ENCODE peak calls at places on chromosomes 16 and 17, in seven cellular contexts. J is activated CD8-positive, alpha-beta T cell treated with anti-CD3 and anti-CD28 coated beads for 36 hours; S is NCI-H446; Q is GM03348; Z is HFF-Myc; W is DMS153; O is ascending aorta. B is an unnamed sample.

GRCh38 chr17:68346448-68346847 is 55.2 kb downstream of the ARSG start:
- DNase-seq in O (peak), J (peak), W (no peak), Q (no peak), Z (no peak), S (no peak), B (peak)

GRCh38 chr17:50033316-50033715 is 22.6 kb upstream of the ITGA3 start:
- DNase-seq in J (no peak), Z (no peak), Q (no peak), W (no peak), S (no peak), O (no peak), B (no peak)

GRCh38 chr16:82700541-82701240 is 73.9 kb downstream of the CDH13 start:
- DNase-seq in Q (peak), J (no peak), Z (no peak), O (no peak), S (no peak), W (no peak), B (peak)

GRCh38 chr17:5097101-5097834 is 14.4 kb downstream of the ZNF232 start:
- DNase-seq in S (peak), J (peak), Q (no peak), O (no peak), Z (no peak), W (no peak), B (no peak)

GRCh38 chr16:88539652-88540345 is 30.4 kb upstream of the ZC3H18 start:
- DNase-seq in S (no peak), J (no peak), W (no peak), Z (no peak), O (no peak), Q (peak), B (no peak)

GRCh38 chr17:4807534-4808377 is 804 bp downstream of the PLD2 start:
- DNase-seq in O (no peak), W (no peak), J (no peak), Q (peak), S (no peak), Z (no peak), B (no peak)

GRCh38 chr16:88870608-88871348 is 4.3 kb upstream of the PABPN1L start:
- DNase-seq in S (no peak), Z (no peak), J (no peak), W (no peak), O (no peak), Q (no peak), B (peak)

GRCh38 chr17:17741346-17742023 is 60.2 kb downstream of the RAI1 start:
- DNase-seq in W (no peak), O (no peak), J (no peak), S (no peak), Q (peak), Z (no peak), B (no peak)

GRCh38 chr17:66580601-66581385 is 254.1 kb upstream of the CACNG5 start:
- DNase-seq in Q (no peak), J (no peak), W (peak), Z (peak), S (no peak), O (no peak), B (no peak)

GRCh38 chr17:15508466-15508865 is 41.0 kb upstream of the CDRT4 start:
- DNase-seq in Q (no peak), O (no peak), S (no peak), J (no peak), W (no peak), Z (no peak), B (no peak)

GRCh38 chr17:61366715-61367413 is 32.8 kb upstream of the TBX2 start:
- DNase-seq in Z (no peak), Q (no peak), W (peak), O (no peak), J (no peak), S (no peak), B (no peak)

GRCh38 chr17:27888072-27888471 is 5.1 kb downstream of the LYRM9 start:
- DNase-seq in O (no peak), J (no peak), W (no peak), Q (no peak), S (no peak), Z (no peak), B (peak)

GRCh38 chr17:46180895-46181279 is 12.3 kb downstream of the KANSL1 start:
- DNase-seq in W (no peak), O (no peak), Q (no peak), S (no peak), J (no peak), Z (no peak), B (no peak)

GRCh38 chr17:59377410-59377809 is 46.0 kb downstream of the YPEL2 start:
- DNase-seq in S (peak), O (no peak), W (peak), Z (no peak), Q (no peak), J (no peak), B (no peak)

GRCh38 chr16:7378024-7378695 is 45.5 kb downstream of the RBFOX1 start:
- DNase-seq in W (no peak), S (no peak), Q (no peak), O (no peak), J (no peak), Z (no peak), B (no peak)

GRCh38 chr16:30395155-30395991 is at the start of gene ZNF48:
- DNase-seq in W (peak), J (peak), S (peak), Z (no peak), O (no peak), Q (peak), B (peak)

GRCh38 chr16:50152386-50152806 is 710 bp upstream of the TENT4B start:
- DNase-seq in Q (no peak), S (no peak), J (peak), Z (no peak), W (no peak), O (no peak), B (peak)

GRCh38 chr17:561118-561517 is 153.5 kb downstream of the VPS53 start:
- DNase-seq in J (peak), Q (peak), S (no peak), O (no peak), W (no peak), Z (no peak), B (peak)

GRCh38 chr17:40122466-40122943 is 734 bp downstream of the MSL1 start:
- DNase-seq in Z (no peak), J (peak), S (no peak), Q (peak), W (no peak), O (no peak), B (peak)

GRCh38 chr17:6699997-6700947 is 12.9 kb downstream of the SLC13A5 start:
- DNase-seq in W (no peak), J (no peak), O (no peak), Q (no peak), S (no peak), Z (no peak), B (no peak)

GRCh38 chr17:75843577-75844529 is at the start of gene UNC13D:
- DNase-seq in Z (no peak), J (peak), W (no peak), S (no peak), O (no peak), Q (no peak), B (peak)

GRCh38 chr17:82160081-82160480 is 52.6 kb downstream of the CCDC57 start:
- DNase-seq in J (no peak), O (no peak), S (no peak), Q (no peak), Z (no peak), W (no peak), B (no peak)

GRCh38 chr16:7487896-7488295 is 155.3 kb downstream of the RBFOX1 start:
- DNase-seq in W (no peak), J (no peak), O (no peak), Q (no peak), S (no peak), Z (no peak), B (no peak)

GRCh38 chr16:85134794-85135153 is 22.5 kb upstream of the CIBAR2 start:
- DNase-seq in W (no peak), Q (no peak), Z (no peak), J (no peak), S (no peak), O (no peak), B (no peak)

GRCh38 chr16:74984194-74984669 is 691 bp downstream of the WDR59 start:
- DNase-seq in W (no peak), S (no peak), O (no peak), Q (peak), J (peak), Z (no peak), B (peak)

GRCh38 chr17:4506892-4507291 is 8.2 kb downstream of the SPNS2 start:
- DNase-seq in S (no peak), Q (no peak), W (no peak), O (no peak), Z (no peak), J (no peak), B (no peak)

GRCh38 chr16:83913234-83913633 is 14.3 kb downstream of the MLYCD start:
- DNase-seq in S (no peak), Q (no peak), J (no peak), Z (no peak), W (no peak), O (no peak), B (no peak)

GRCh38 chr16:65336169-65336568 is 214.3 kb upstream of the CDH11 start:
- DNase-seq in Q (peak), J (no peak), W (no peak), O (no peak), S (no peak), Z (no peak), B (no peak)

GRCh38 chr16:52114414-52114813 is 432.5 kb downstream of the TOX3 start:
- DNase-seq in O (no peak), Q (no peak), J (no peak), Z (no peak), S (no peak), W (peak), B (no peak)

GRCh38 chr17:80010283-80010858 is 25.3 kb downstream of the TBC1D16 start:
- DNase-seq in O (no peak), Q (no peak), J (no peak), W (no peak), S (no peak), Z (no peak), B (no peak)

GRCh38 chr17:19409509-19409908 is 1.5 kb upstream of the RNF112 start:
- DNase-seq in S (no peak), W (no peak), Q (peak), Z (no peak), J (no peak), O (no peak), B (no peak)

GRCh38 chr16:2148714-2149629 is 547 bp downstream of the RAB26 start:
- DNase-seq in Z (no peak), O (no peak), J (peak), Q (peak), S (no peak), W (no peak), B (peak)

GRCh38 chr17:79950306-79950705 is 85.4 kb downstream of the TBC1D16 start:
- DNase-seq in S (no peak), J (no peak), O (no peak), W (no peak), Z (no peak), Q (no peak), B (no peak)

GRCh38 chr16:71345031-71345430 is 13.5 kb upstream of the CALB2 start:
- DNase-seq in Q (no peak), O (no peak), J (no peak), S (no peak), Z (no peak), W (no peak), B (no peak)

GRCh38 chr17:77385750-77386501 is 245.2 kb downstream of the SEC14L1 start:
- DNase-seq in Q (no peak), W (no peak), S (no peak), Z (no peak), J (peak), O (no peak), B (no peak)

B was measured in NB4.